ENCODE peak calls at places on chromosomes 12 and 14, in nine cellular contexts. One of them, this sample, is unnamed.

GRCh38 chr12:8018666-8019581 is 13.6 kb upstream of the FOXJ2 start:
- DNase-seq in glutamatergic neuron: peak
- DNase-seq in WTC11: peak
- DNase-seq in ovary: no peak
- DNase-seq in fibroblast of villous mesenchyme: peak
- DNase-seq in fibroblast of lung: peak
- DNase-seq in HFF-Myc: no peak
- DNase-seq in cardiac fibroblast: no peak
- DNase-seq in Peyer's patch: peak
- DNase-seq in this sample: peak

GRCh38 chr14:50040401-50040775 is 76.0 kb downstream of the VCPKMT start:
- DNase-seq in glutamatergic neuron: no peak
- DNase-seq in WTC11: no peak
- DNase-seq in ovary: no peak
- DNase-seq in fibroblast of villous mesenchyme: peak
- DNase-seq in fibroblast of lung: peak
- DNase-seq in HFF-Myc: peak
- DNase-seq in cardiac fibroblast: peak
- DNase-seq in Peyer's patch: peak
- DNase-seq in this sample: no peak

GRCh38 chr14:98819132-98819866 is 452.7 kb downstream of the BCL11B start:
- DNase-seq in glutamatergic neuron: peak
- DNase-seq in WTC11: peak
- DNase-seq in ovary: peak
- DNase-seq in fibroblast of villous mesenchyme: no peak
- DNase-seq in fibroblast of lung: no peak
- DNase-seq in HFF-Myc: no peak
- DNase-seq in cardiac fibroblast: no peak
- DNase-seq in Peyer's patch: no peak
- DNase-seq in this sample: no peak

GRCh38 chr14:102050026-102050405 is 36.8 kb downstream of the HSP90AA1 start:
- DNase-seq in glutamatergic neuron: no peak
- DNase-seq in WTC11: no peak
- DNase-seq in ovary: no peak
- DNase-seq in fibroblast of villous mesenchyme: no peak
- DNase-seq in fibroblast of lung: no peak
- DNase-seq in HFF-Myc: no peak
- DNase-seq in cardiac fibroblast: no peak
- DNase-seq in Peyer's patch: no peak
- DNase-seq in this sample: no peak

GRCh38 chr12:127280393-127281275 is 986.3 kb upstream of the TMEM132C start:
- DNase-seq in glutamatergic neuron: peak
- DNase-seq in WTC11: peak
- DNase-seq in ovary: peak
- DNase-seq in fibroblast of villous mesenchyme: no peak
- DNase-seq in fibroblast of lung: no peak
- DNase-seq in HFF-Myc: no peak
- DNase-seq in cardiac fibroblast: no peak
- DNase-seq in Peyer's patch: no peak
- DNase-seq in this sample: peak

GRCh38 chr14:68412505-68413496 is 380.1 kb downstream of the ZFP36L1 start:
- DNase-seq in glutamatergic neuron: no peak
- DNase-seq in WTC11: no peak
- DNase-seq in ovary: no peak
- DNase-seq in fibroblast of villous mesenchyme: no peak
- DNase-seq in fibroblast of lung: peak
- DNase-seq in HFF-Myc: no peak
- DNase-seq in cardiac fibroblast: no peak
- DNase-seq in Peyer's patch: no peak
- DNase-seq in this sample: no peak

GRCh38 chr14:58073516-58073915 is 78.5 kb downstream of the ARMH4 start:
- DNase-seq in glutamatergic neuron: no peak
- DNase-seq in WTC11: no peak
- DNase-seq in ovary: no peak
- DNase-seq in fibroblast of villous mesenchyme: no peak
- DNase-seq in fibroblast of lung: no peak
- DNase-seq in HFF-Myc: no peak
- DNase-seq in cardiac fibroblast: no peak
- DNase-seq in Peyer's patch: no peak
- DNase-seq in this sample: no peak

GRCh38 chr12:93592641-93593396 is 20.3 kb downstream of the SOCS2 start:
- DNase-seq in glutamatergic neuron: no peak
- DNase-seq in WTC11: no peak
- DNase-seq in ovary: no peak
- DNase-seq in fibroblast of villous mesenchyme: peak
- DNase-seq in fibroblast of lung: no peak
- DNase-seq in HFF-Myc: no peak
- DNase-seq in cardiac fibroblast: peak
- DNase-seq in Peyer's patch: no peak
- DNase-seq in this sample: no peak

GRCh38 chr12:105992849-105993740 is 145.7 kb downstream of the NUAK1 start:
- DNase-seq in glutamatergic neuron: no peak
- DNase-seq in WTC11: no peak
- DNase-seq in ovary: no peak
- DNase-seq in fibroblast of villous mesenchyme: peak
- DNase-seq in fibroblast of lung: peak
- DNase-seq in HFF-Myc: no peak
- DNase-seq in cardiac fibroblast: peak
- DNase-seq in Peyer's patch: no peak
- DNase-seq in this sample: no peak

GRCh38 chr12:120964298-120964697 is 14.0 kb upstream of the HNF1A start:
- DNase-seq in glutamatergic neuron: no peak
- DNase-seq in WTC11: no peak
- DNase-seq in ovary: no peak
- DNase-seq in fibroblast of villous mesenchyme: no peak
- DNase-seq in fibroblast of lung: no peak
- DNase-seq in HFF-Myc: no peak
- DNase-seq in cardiac fibroblast: no peak
- DNase-seq in Peyer's patch: no peak
- DNase-seq in this sample: no peak

GRCh38 chr12:120713861-120714482 is 3.7 kb downstream of the UNC119B start:
- DNase-seq in glutamatergic neuron: peak
- DNase-seq in WTC11: peak
- DNase-seq in ovary: no peak
- DNase-seq in fibroblast of villous mesenchyme: peak
- DNase-seq in fibroblast of lung: peak
- DNase-seq in HFF-Myc: peak
- DNase-seq in cardiac fibroblast: peak
- DNase-seq in Peyer's patch: peak
- DNase-seq in this sample: peak

GRCh38 chr12:9143929-9144328 is 28.2 kb upstream of the A2M start:
- DNase-seq in glutamatergic neuron: no peak
- DNase-seq in WTC11: no peak
- DNase-seq in ovary: no peak
- DNase-seq in fibroblast of villous mesenchyme: no peak
- DNase-seq in fibroblast of lung: no peak
- DNase-seq in HFF-Myc: no peak
- DNase-seq in cardiac fibroblast: no peak
- DNase-seq in Peyer's patch: no peak
- DNase-seq in this sample: no peak

DNA sequence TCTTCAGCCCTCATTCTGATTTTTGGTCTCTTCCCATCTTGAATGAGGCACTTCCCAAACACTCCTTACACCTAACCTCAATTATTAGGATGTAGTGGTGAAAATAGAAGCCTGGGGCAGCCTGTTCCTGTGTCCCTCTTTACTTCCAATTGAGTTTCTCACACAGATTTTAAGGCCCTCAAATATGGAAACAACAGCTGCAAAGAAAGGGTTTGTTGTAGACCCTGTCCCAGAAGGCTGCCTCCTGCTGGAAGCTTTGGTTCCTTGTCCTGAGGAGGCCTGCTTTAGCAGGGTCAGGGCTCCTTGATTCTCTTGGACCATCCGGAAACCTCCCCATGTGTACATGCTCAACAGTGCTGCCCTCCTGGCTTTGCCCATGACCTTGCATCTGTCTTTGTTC is 101.3 kb downstream of the TGFB3 start:
- DNase-seq in glutamatergic neuron: no peak
- DNase-seq in WTC11: peak
- DNase-seq in ovary: no peak
- DNase-seq in fibroblast of villous mesenchyme: no peak
- DNase-seq in fibroblast of lung: no peak
- DNase-seq in HFF-Myc: no peak
- DNase-seq in cardiac fibroblast: no peak
- DNase-seq in Peyer's patch: no peak
- DNase-seq in this sample: no peak
- TF ChIP-seq CTCF in glutamatergic neuron: no peak
- TF ChIP-seq CTCF in WTC11: no peak
- TF ChIP-seq CTCF in ovary: no peak
- TF ChIP-seq CTCF in fibroblast of villous mesenchyme: no peak
- TF ChIP-seq CTCF in fibroblast of lung: no peak
- TF ChIP-seq CTCF in HFF-Myc: no peak
- TF ChIP-seq CTCF in cardiac fibroblast: no peak
- TF ChIP-seq CTCF in Peyer's patch: no peak
- TF ChIP-seq CTCF in this sample: no peak

GRCh38 chr12:6470375-6471163 is at the start of gene VAMP1:
- DNase-seq in glutamatergic neuron: peak
- DNase-seq in WTC11: peak
- DNase-seq in ovary: peak
- DNase-seq in fibroblast of villous mesenchyme: peak
- DNase-seq in fibroblast of lung: peak
- DNase-seq in HFF-Myc: peak
- DNase-seq in cardiac fibroblast: peak
- DNase-seq in Peyer's patch: peak
- DNase-seq in this sample: peak
- TF ChIP-seq CTCF in glutamatergic neuron: no peak
- TF ChIP-seq CTCF in WTC11: no peak
- TF ChIP-seq CTCF in ovary: no peak
- TF ChIP-seq CTCF in fibroblast of villous mesenchyme: no peak
- TF ChIP-seq CTCF in fibroblast of lung: no peak
- TF ChIP-seq CTCF in HFF-Myc: no peak
- TF ChIP-seq CTCF in cardiac fibroblast: no peak
- TF ChIP-seq CTCF in Peyer's patch: peak
- TF ChIP-seq CTCF in this sample: no peak

GRCh38 chr12:67449591-67450052 is 180.5 kb downstream of the CAND1 start:
- DNase-seq in glutamatergic neuron: no peak
- DNase-seq in WTC11: no peak
- DNase-seq in ovary: no peak
- DNase-seq in fibroblast of villous mesenchyme: no peak
- DNase-seq in fibroblast of lung: no peak
- DNase-seq in HFF-Myc: no peak
- DNase-seq in cardiac fibroblast: no peak
- DNase-seq in Peyer's patch: no peak
- DNase-seq in this sample: no peak

GRCh38 chr12:67452119-67452805 is 183.1 kb downstream of the CAND1 start:
- DNase-seq in glutamatergic neuron: no peak
- DNase-seq in WTC11: no peak
- DNase-seq in ovary: no peak
- DNase-seq in fibroblast of villous mesenchyme: no peak
- DNase-seq in fibroblast of lung: no peak
- DNase-seq in HFF-Myc: no peak
- DNase-seq in cardiac fibroblast: no peak
- DNase-seq in Peyer's patch: peak
- DNase-seq in this sample: no peak

GRCh38 chr12:67447180-67447579 is 178.0 kb downstream of the CAND1 start:
- DNase-seq in glutamatergic neuron: no peak
- DNase-seq in WTC11: no peak
- DNase-seq in ovary: no peak
- DNase-seq in fibroblast of villous mesenchyme: no peak
- DNase-seq in fibroblast of lung: no peak
- DNase-seq in HFF-Myc: no peak
- DNase-seq in cardiac fibroblast: no peak
- DNase-seq in Peyer's patch: no peak
- DNase-seq in this sample: no peak

GRCh38 chr12:67453181-67453580 is 184.0 kb downstream of the CAND1 start:
- DNase-seq in glutamatergic neuron: no peak
- DNase-seq in WTC11: no peak
- DNase-seq in ovary: no peak
- DNase-seq in fibroblast of villous mesenchyme: no peak
- DNase-seq in fibroblast of lung: no peak
- DNase-seq in HFF-Myc: no peak
- DNase-seq in cardiac fibroblast: no peak
- DNase-seq in Peyer's patch: no peak
- DNase-seq in this sample: no peak

DNA sequence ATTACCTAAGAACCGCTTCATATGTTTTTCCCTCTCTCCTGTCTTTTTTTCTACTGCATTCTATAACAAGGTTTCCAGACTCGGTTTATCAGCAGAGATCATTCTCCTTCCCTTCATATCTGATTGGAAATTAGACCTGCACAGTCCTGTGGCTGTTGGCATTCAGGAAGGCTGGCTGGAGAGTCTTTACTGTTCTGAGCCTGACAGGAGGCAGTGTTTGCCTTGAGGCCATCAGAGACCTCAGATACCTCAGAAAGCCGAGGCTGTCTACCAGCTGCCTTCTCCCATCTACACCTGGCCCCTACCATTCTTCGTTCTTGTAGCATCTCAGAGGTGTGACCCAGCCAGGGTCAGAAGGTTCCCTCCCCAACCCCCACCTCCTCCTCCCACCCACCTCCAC is 182.0 kb downstream of the CAND1 start:
- DNase-seq in glutamatergic neuron: no peak
- DNase-seq in WTC11: no peak
- DNase-seq in ovary: no peak
- DNase-seq in fibroblast of villous mesenchyme: no peak
- DNase-seq in fibroblast of lung: no peak
- DNase-seq in HFF-Myc: no peak
- DNase-seq in cardiac fibroblast: no peak
- DNase-seq in Peyer's patch: no peak
- DNase-seq in this sample: no peak
- TF ChIP-seq CTCF in glutamatergic neuron: no peak
- TF ChIP-seq CTCF in WTC11: no peak
- TF ChIP-seq CTCF in ovary: no peak
- TF ChIP-seq CTCF in fibroblast of villous mesenchyme: no peak
- TF ChIP-seq CTCF in fibroblast of lung: no peak
- TF ChIP-seq CTCF in HFF-Myc: no peak
- TF ChIP-seq CTCF in cardiac fibroblast: no peak
- TF ChIP-seq CTCF in Peyer's patch: no peak
- TF ChIP-seq CTCF in this sample: no peak

GRCh38 chr14:106287506-106287905 is 761.1 kb downstream of the TMEM121 start:
- DNase-seq in glutamatergic neuron: no peak
- DNase-seq in WTC11: no peak
- DNase-seq in ovary: no peak
- DNase-seq in fibroblast of villous mesenchyme: no peak
- DNase-seq in fibroblast of lung: no peak
- DNase-seq in HFF-Myc: no peak
- DNase-seq in cardiac fibroblast: no peak
- DNase-seq in Peyer's patch: no peak
- DNase-seq in this sample: no peak

GRCh38 chr14:106291626-106292025 is 765.2 kb downstream of the TMEM121 start:
- DNase-seq in glutamatergic neuron: no peak
- DNase-seq in WTC11: no peak
- DNase-seq in ovary: no peak
- DNase-seq in fibroblast of villous mesenchyme: no peak
- DNase-seq in fibroblast of lung: no peak
- DNase-seq in HFF-Myc: no peak
- DNase-seq in cardiac fibroblast: no peak
- DNase-seq in Peyer's patch: no peak
- DNase-seq in this sample: no peak

DNA sequence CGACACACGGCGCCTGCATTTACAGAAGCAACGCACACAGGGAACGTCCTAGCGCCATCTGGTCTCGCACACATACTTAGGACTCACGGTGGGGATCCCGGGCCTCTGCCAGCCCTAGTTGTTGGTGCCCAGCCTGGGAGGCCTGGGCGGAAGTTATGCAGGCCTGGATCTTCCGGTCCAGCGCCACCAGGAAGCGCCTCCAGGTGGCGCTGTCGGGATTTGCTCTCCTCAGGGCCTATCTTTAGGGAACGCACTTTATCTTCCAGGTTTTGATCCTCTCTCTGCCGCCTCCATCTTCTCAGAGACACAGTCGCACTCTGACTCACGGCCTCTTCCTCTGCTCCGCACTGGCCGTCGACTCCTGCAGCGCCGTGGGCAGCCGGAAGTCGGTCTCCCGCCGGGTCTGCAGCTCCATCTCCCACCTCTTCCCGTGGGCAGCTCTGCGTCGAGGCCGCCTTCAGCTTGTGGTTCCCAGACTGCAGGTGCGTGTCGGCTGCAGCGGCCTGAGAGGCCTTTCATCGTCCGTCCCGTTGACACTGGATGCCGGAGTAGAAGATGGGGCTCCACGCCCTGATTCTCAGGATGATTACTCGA is 760.4 kb downstream of the TMEM121 start:
- DNase-seq in glutamatergic neuron: no peak
- DNase-seq in WTC11: no peak
- DNase-seq in ovary: no peak
- DNase-seq in fibroblast of villous mesenchyme: no peak
- DNase-seq in fibroblast of lung: no peak
- DNase-seq in HFF-Myc: no peak
- DNase-seq in cardiac fibroblast: no peak
- DNase-seq in Peyer's patch: no peak
- DNase-seq in this sample: no peak
- TF ChIP-seq CTCF in glutamatergic neuron: no peak
- TF ChIP-seq CTCF in WTC11: no peak
- TF ChIP-seq CTCF in ovary: no peak
- TF ChIP-seq CTCF in fibroblast of villous mesenchyme: no peak
- TF ChIP-seq CTCF in fibroblast of lung: no peak
- TF ChIP-seq CTCF in HFF-Myc: peak
- TF ChIP-seq CTCF in cardiac fibroblast: no peak
- TF ChIP-seq CTCF in Peyer's patch: no peak
- TF ChIP-seq CTCF in this sample: no peak